ENCODE peak calls at places on chromosomes 3 and 15, in seven cellular contexts. X is COLO829; W is stimulated activated CD4-positive, alpha-beta T cell treated with anti-CD3 and anti-CD28 coated beads, Interleukin-2, amount 100 ng/mL, for 48 hours; N is EL; K is HEK293T; E is cardiac fibroblast; R is mammary epithelial cell. Y is an unnamed sample.

GRCh38 chr15:83445653-83446052 is 1.5 kb upstream of the SH3GL3 start:
- DNase-seq in X (no peak), W (no peak), N (no peak), K (no peak), E (no peak), R (no peak), Y (no peak)

GRCh38 chr3:153290278-153291015 is 128.4 kb downstream of the RAP2B start:
- DNase-seq in X (no peak), W (no peak), N (no peak), K (no peak), E (no peak), R (peak), Y (no peak)

GRCh38 chr15:37618368-37618767 is 316.1 kb upstream of the TMCO5A start:
- DNase-seq in X (no peak), W (no peak), N (peak), K (no peak), E (no peak), R (no peak), Y (no peak)

GRCh38 chr3:133393204-133393603 is 6.7 kb upstream of the BFSP2 start:
- DNase-seq in X (no peak), W (no peak), N (no peak), K (no peak), E (no peak), R (peak), Y (no peak)

GRCh38 chr3:125280966-125281365 is 68.4 kb upstream of the SLC12A8 start:
- DNase-seq in X (peak), W (no peak), N (peak), K (no peak), E (peak), R (peak), Y (peak)

GRCh38 chr15:62618432-62618831 is 424.1 kb upstream of the TPM1 start:
- DNase-seq in X (peak), W (no peak), N (peak), K (no peak), E (peak), R (peak), Y (no peak)

GRCh38 chr3:4880850-4881249 is 98.4 kb upstream of the BHLHE40 start:
- DNase-seq in X (no peak), W (no peak), N (no peak), K (no peak), E (no peak), R (no peak), Y (no peak)

GRCh38 chr3:187684880-187685279 is 14.7 kb upstream of the SST start:
- DNase-seq in X (peak), W (no peak), N (peak), K (no peak), E (peak), R (peak), Y (no peak)

GRCh38 chr3:46935168-46935858 is 41.2 kb downstream of the CCDC12 start:
- DNase-seq in X (peak), W (no peak), N (peak), K (peak), E (peak), R (peak), Y (peak)

GRCh38 chr15:99167640-99168039 is 62.8 kb downstream of the SYNM start:
- DNase-seq in X (peak), W (no peak), N (no peak), K (no peak), E (no peak), R (no peak), Y (peak)

GRCh38 chr3:111589303-111590095 is 5.6 kb downstream of the ZBED2 start:
- DNase-seq in X (no peak), W (no peak), N (peak), K (no peak), E (no peak), R (peak), Y (no peak)

GRCh38 chr15:80061581-80061980 is 2.1 kb downstream of the ZFAND6 start:
- DNase-seq in X (no peak), W (no peak), N (no peak), K (no peak), E (peak), R (no peak), Y (no peak)

GRCh38 chr3:160395297-160395696 is 3.7 kb downstream of the IFT80 start:
- DNase-seq in X (no peak), W (no peak), N (peak), K (no peak), E (peak), R (peak), Y (no peak)

GRCh38 chr3:33855884-33856546 is 57.6 kb downstream of the PDCD6IP start:
- DNase-seq in X (no peak), W (no peak), N (peak), K (no peak), E (peak), R (no peak), Y (no peak)

GRCh38 chr3:180253283-180253682 is 216.5 kb upstream of the PEX5L start:
- DNase-seq in X (no peak), W (no peak), N (no peak), K (no peak), E (no peak), R (peak), Y (no peak)

GRCh38 chr3:69088033-69088432 is 3.3 kb downstream of the ARL6IP5 start:
- DNase-seq in X (no peak), W (no peak), N (peak), K (no peak), E (peak), R (peak), Y (no peak)

GRCh38 chr3:138374573-138375134 is 26.3 kb downstream of the MRAS start:
- DNase-seq in X (no peak), W (no peak), N (no peak), K (no peak), E (peak), R (no peak), Y (no peak)

GRCh38 chr3:104584702-104585101 is 782.0 kb upstream of the ALCAM start:
- DNase-seq in X (peak), W (no peak), N (no peak), K (no peak), E (peak), R (no peak), Y (peak)

GRCh38 chr15:60585743-60586708 is 107.1 kb upstream of the ICE2 start:
- DNase-seq in X (peak), W (no peak), N (peak), K (peak), E (peak), R (peak), Y (peak)

GRCh38 chr3:103991461-103992115 is 1375.1 kb upstream of the ALCAM start:
- DNase-seq in X (peak), W (no peak), N (peak), K (peak), E (peak), R (no peak), Y (peak)

GRCh38 chr3:42841332-42841731 is 32.1 kb downstream of the ACKR2 start:
- DNase-seq in X (no peak), W (no peak), N (no peak), K (no peak), E (no peak), R (no peak), Y (no peak)

GRCh38 chr15:100945006-100945405 is 25.8 kb downstream of the LRRK1 start:
- DNase-seq in X (no peak), W (no peak), N (no peak), K (no peak), E (no peak), R (no peak), Y (no peak)

GRCh38 chr3:188389711-188390346 is 235.9 kb downstream of the LPP start:
- DNase-seq in X (no peak), W (peak), N (no peak), K (no peak), E (no peak), R (peak), Y (no peak)

GRCh38 chr3:67018105-67018788 is 20.1 kb downstream of the KBTBD8 start:
- DNase-seq in X (peak), W (no peak), N (no peak), K (peak), E (peak), R (peak), Y (no peak)

GRCh38 chr15:100241572-100242479 is 99.9 kb downstream of the ADAMTS17 start:
- DNase-seq in X (peak), W (no peak), N (peak), K (no peak), E (peak), R (peak), Y (no peak)

GRCh38 chr15:73056460-73056859 is 4.2 kb downstream of the NEO1 start:
- DNase-seq in X (no peak), W (no peak), N (no peak), K (no peak), E (no peak), R (no peak), Y (no peak)

GRCh38 chr3:160950954-160951353 is 154.2 kb downstream of the B3GALNT1 start:
- DNase-seq in X (no peak), W (no peak), N (no peak), K (no peak), E (no peak), R (no peak), Y (no peak)

GRCh38 chr3:18111702-18112311 is 313.3 kb downstream of the SATB1 start:
- DNase-seq in X (peak), W (no peak), N (peak), K (peak), E (peak), R (peak), Y (peak)

GRCh38 chr15:98904466-98905048 is 103.0 kb downstream of the PGPEP1L start:
- DNase-seq in X (peak), W (no peak), N (peak), K (peak), E (peak), R (peak), Y (peak)

GRCh38 chr3:160486459-160486869 is 36.9 kb upstream of the TRIM59 start:
- DNase-seq in X (peak), W (peak), N (peak), K (no peak), E (peak), R (no peak), Y (peak)

GRCh38 chr3:112048911-112049310 is 14.4 kb downstream of the TMPRSS7 start:
- DNase-seq in X (no peak), W (no peak), N (no peak), K (no peak), E (no peak), R (no peak), Y (no peak)

GRCh38 chr3:133294253-133294652 is 105.6 kb upstream of the BFSP2 start:
- DNase-seq in X (peak), W (no peak), N (peak), K (no peak), E (no peak), R (no peak), Y (no peak)

GRCh38 chr3:171129827-171130226 is 103.3 kb upstream of the SLC2A2 start:
- DNase-seq in X (peak), W (no peak), N (peak), K (no peak), E (peak), R (peak), Y (peak)

Y was measured in foreskin melanocyte.